ENCODE peak calls at places on chromosomes 3 and 15, in four cellular contexts. One of them, this sample, is unnamed.

GRCh38 chr3:38519651-38520050 is 23.5 kb downstream of the EXOG start:
- DNase-seq in heart left ventricle: no peak
- DNase-seq in uterus: no peak
- DNase-seq in Peyer's patch: no peak
- DNase-seq in this sample: no peak

GRCh38 chr3:3685721-3686120 is 113.5 kb upstream of the LRRN1 start:
- DNase-seq in heart left ventricle: no peak
- DNase-seq in uterus: no peak
- DNase-seq in Peyer's patch: no peak
- DNase-seq in this sample: no peak

GRCh38 chr15:99118258-99118632 is 13.4 kb downstream of the SYNM start:
- DNase-seq in Peyer's patch: no peak
- DNase-seq in uterus: no peak
- DNase-seq in heart left ventricle: no peak
- DNase-seq in this sample: no peak

GRCh38 chr15:82874267-82874666 is 64.8 kb downstream of the WHAMM start:
- DNase-seq in heart left ventricle: no peak
- DNase-seq in Peyer's patch: no peak
- DNase-seq in uterus: no peak
- DNase-seq in this sample: no peak

GRCh38 chr15:83769411-83769960 is 115.6 kb downstream of the ADAMTSL3 start:
- DNase-seq in Peyer's patch: no peak
- DNase-seq in heart left ventricle: no peak
- DNase-seq in uterus: no peak
- DNase-seq in this sample: no peak

GRCh38 chr3:59502806-59503205 is 453.0 kb upstream of the CFAP20DC start:
- DNase-seq in uterus: no peak
- DNase-seq in Peyer's patch: no peak
- DNase-seq in heart left ventricle: no peak
- DNase-seq in this sample: no peak

GRCh38 chr3:38136272-38136806 is 588 bp downstream of the ACAA1 start:
- DNase-seq in uterus: no peak
- DNase-seq in heart left ventricle: no peak
- DNase-seq in Peyer's patch: peak; percentile 52
- DNase-seq in this sample: peak; percentile 33

GRCh38 chr15:68537097-68537496 is 41.7 kb upstream of the CORO2B start:
- DNase-seq in Peyer's patch: no peak
- DNase-seq in uterus: no peak
- DNase-seq in heart left ventricle: no peak
- DNase-seq in this sample: no peak

GRCh38 chr15:85141601-85142185 is 160.0 kb downstream of the PDE8A start:
- DNase-seq in uterus: no peak
- DNase-seq in heart left ventricle: no peak
- DNase-seq in Peyer's patch: no peak
- DNase-seq in this sample: no peak

GRCh38 chr15:48862705-48863104 is 15.2 kb upstream of the EID1 start:
- DNase-seq in uterus: no peak
- DNase-seq in heart left ventricle: no peak
- DNase-seq in Peyer's patch: no peak
- DNase-seq in this sample: no peak

GRCh38 chr15:52370010-52370409 is 74.4 kb upstream of the MYO5C start:
- DNase-seq in heart left ventricle: peak; percentile 49
- DNase-seq in Peyer's patch: peak; percentile 67
- DNase-seq in uterus: no peak
- DNase-seq in this sample: peak; percentile 28

DNA sequence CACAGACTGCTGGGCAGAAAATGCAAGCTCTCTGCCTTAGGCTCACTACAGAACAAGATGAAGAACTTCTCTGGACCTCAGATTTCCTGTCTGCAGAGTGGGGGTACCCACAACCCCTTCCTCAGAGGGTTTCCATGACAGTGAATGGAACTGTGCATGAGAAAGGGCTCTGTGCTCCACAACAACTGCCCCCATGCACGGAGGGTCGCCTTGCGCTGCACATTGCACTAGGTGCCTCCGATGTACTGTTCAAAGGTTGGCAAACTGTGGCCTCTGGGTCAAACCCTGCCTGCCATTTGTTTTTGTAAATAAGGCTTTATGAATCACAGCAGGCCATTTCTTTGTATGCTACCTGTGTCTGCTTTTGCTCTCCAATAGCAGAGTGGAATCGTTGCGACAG is 172.0 kb downstream of the RAB11A start:
- DNase-seq in Peyer's patch: no peak
- DNase-seq in uterus: no peak
- DNase-seq in heart left ventricle: no peak
- DNase-seq in this sample: no peak
- TF ChIP-seq CTCF in Peyer's patch: no peak
- TF ChIP-seq CTCF in uterus: no peak
- TF ChIP-seq CTCF in heart left ventricle: no peak
- TF ChIP-seq CTCF in this sample: no peak

GRCh38 chr3:129313415-129313982 is 34.8 kb downstream of the HMCES start:
- DNase-seq in uterus: no peak
- DNase-seq in Peyer's patch: no peak
- DNase-seq in heart left ventricle: no peak
- DNase-seq in this sample: no peak
- TF ChIP-seq POLR2A in uterus: no peak
- TF ChIP-seq POLR2A in Peyer's patch: no peak
- TF ChIP-seq POLR2A in heart left ventricle: no peak
- TF ChIP-seq POLR2A in this sample: no peak

GRCh38 chr15:101844916-101845315 is 32.9 kb downstream of the OR4F15 start:
- DNase-seq in Peyer's patch: no peak
- DNase-seq in uterus: no peak
- DNase-seq in heart left ventricle: no peak
- DNase-seq in this sample: no peak
- H3K27me3 ChIP-seq in Peyer's patch: no peaks in the 10 kb centered on the region
- H3K27me3 ChIP-seq in uterus: no peaks in the 10 kb centered on the region
- H3K27me3 ChIP-seq in heart left ventricle: no peaks in the 10 kb centered on the region
- H3K27me3 ChIP-seq in this sample: no peaks in the 10 kb centered on the region

DNA sequence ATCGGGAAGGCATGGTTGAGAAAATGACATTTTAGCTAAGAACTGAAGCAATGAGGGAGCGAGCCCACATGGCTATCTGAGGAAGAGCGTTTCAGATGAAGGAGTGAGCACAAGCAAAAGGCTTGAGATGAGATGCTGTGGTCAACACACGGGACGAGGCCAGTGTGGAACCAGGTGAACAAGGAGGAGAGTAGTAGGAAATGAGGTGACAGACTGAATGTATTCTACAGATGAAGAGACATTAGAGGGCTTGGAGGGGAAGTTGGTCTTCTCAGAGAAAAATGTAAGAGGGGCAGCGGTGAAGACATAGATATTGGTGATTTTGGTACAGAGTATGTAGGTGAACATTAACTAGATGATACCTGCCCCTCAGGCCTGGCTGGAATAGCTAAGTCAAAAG is 57.2 kb downstream of the SLTM start:
- DNase-seq in uterus: no peak
- DNase-seq in heart left ventricle: no peak
- DNase-seq in Peyer's patch: no peak
- DNase-seq in this sample: no peak
- TF ChIP-seq CTCF in uterus: no peak
- TF ChIP-seq CTCF in heart left ventricle: no peak
- TF ChIP-seq CTCF in Peyer's patch: no peak
- TF ChIP-seq CTCF in this sample: no peak

GRCh38 chr3:195149292-195149691 is 121.7 kb downstream of the XXYLT1 start:
- DNase-seq in Peyer's patch: no peak
- DNase-seq in uterus: no peak
- DNase-seq in heart left ventricle: no peak
- DNase-seq in this sample: no peak
- TF ChIP-seq POLR2A in Peyer's patch: no peak
- TF ChIP-seq POLR2A in uterus: no peak
- TF ChIP-seq POLR2A in heart left ventricle: no peak
- TF ChIP-seq POLR2A in this sample: no peak

GRCh38 chr3:13795816-13796215 is 84.1 kb downstream of the WNT7A start:
- DNase-seq in Peyer's patch: no peak
- DNase-seq in heart left ventricle: peak; percentile 34
- DNase-seq in uterus: no peak
- DNase-seq in this sample: no peak

GRCh38 chr3:13791501-13792490 is 88.1 kb downstream of the WNT7A start:
- DNase-seq in uterus: no peak
- DNase-seq in heart left ventricle: peak; percentile 28
- DNase-seq in Peyer's patch: no peak
- DNase-seq in this sample: no peak

GRCh38 chr3:13790376-13791219 is 89.3 kb downstream of the WNT7A start:
- DNase-seq in Peyer's patch: no peak
- DNase-seq in uterus: no peak
- DNase-seq in heart left ventricle: peak; percentile 30
- DNase-seq in this sample: no peak

GRCh38 chr3:13793451-13793850 is 86.4 kb downstream of the WNT7A start:
- DNase-seq in uterus: no peak
- DNase-seq in heart left ventricle: peak; percentile 37
- DNase-seq in Peyer's patch: no peak
- DNase-seq in this sample: no peak

DNA sequence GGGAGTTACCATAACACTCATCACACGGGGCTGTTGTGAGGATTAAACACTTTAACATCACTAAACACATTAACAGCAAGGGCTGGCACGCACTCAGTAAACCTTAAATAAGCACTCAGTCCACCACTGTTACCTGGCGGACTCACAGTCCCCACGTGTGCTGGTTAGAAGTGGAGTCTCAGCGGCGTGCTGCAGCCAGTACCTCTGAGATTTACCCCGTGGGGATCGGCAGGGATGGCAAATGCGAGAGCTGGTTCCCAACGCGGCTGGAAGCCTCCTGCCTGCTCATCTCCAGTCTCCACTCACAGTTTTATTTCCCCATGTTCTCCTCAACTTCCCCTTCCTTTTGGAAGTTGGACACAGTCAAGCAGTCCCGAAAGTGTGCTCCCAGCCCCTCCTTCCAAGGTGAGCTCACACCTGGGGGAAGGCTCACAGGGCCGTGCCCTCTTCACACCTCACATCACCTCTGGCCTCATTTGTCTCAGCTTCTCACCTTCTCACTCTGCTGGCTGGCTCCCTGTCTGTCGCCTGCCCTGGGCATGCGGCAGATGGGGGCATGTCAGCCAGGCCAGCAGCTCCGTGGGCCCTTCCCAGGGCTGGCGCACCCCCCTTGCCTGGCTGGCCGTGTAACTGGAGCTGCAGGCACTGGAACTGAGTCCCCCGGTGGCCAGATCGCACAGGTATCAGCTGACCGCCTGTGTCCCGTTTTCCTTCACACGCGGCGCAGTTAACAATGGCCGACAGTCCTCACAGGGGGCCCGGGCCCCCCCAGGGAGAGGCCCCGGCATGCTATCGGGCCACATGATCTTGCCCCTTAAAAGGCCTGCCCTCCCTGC is 87.1 kb downstream of the WNT7A start:
- DNase-seq in Peyer's patch: no peak
- DNase-seq in heart left ventricle: peak; percentile 61
- DNase-seq in uterus: no peak
- DNase-seq in this sample: no peak
- H3K27me3 ChIP-seq in Peyer's patch: no peaks in the 10 kb centered on the region
- H3K27me3 ChIP-seq in heart left ventricle: peaks cover 66% of the 10 kb centered on the region
- H3K27me3 ChIP-seq in uterus: no peaks in the 10 kb centered on the region
- H3K27me3 ChIP-seq in this sample: no peaks in the 10 kb centered on the region

GRCh38 chr15:92228830-92229229 is 164.9 kb upstream of the ST8SIA2 start:
- DNase-seq in uterus: no peak
- DNase-seq in Peyer's patch: no peak
- DNase-seq in heart left ventricle: no peak
- DNase-seq in this sample: no peak

GRCh38 chr15:92231461-92231860 is 162.2 kb upstream of the ST8SIA2 start:
- DNase-seq in heart left ventricle: no peak
- DNase-seq in uterus: no peak
- DNase-seq in Peyer's patch: no peak
- DNase-seq in this sample: no peak

GRCh38 chr15:92224843-92225242 is 168.8 kb upstream of the ST8SIA2 start:
- DNase-seq in uterus: no peak
- DNase-seq in heart left ventricle: no peak
- DNase-seq in Peyer's patch: no peak
- DNase-seq in this sample: no peak

DNA sequence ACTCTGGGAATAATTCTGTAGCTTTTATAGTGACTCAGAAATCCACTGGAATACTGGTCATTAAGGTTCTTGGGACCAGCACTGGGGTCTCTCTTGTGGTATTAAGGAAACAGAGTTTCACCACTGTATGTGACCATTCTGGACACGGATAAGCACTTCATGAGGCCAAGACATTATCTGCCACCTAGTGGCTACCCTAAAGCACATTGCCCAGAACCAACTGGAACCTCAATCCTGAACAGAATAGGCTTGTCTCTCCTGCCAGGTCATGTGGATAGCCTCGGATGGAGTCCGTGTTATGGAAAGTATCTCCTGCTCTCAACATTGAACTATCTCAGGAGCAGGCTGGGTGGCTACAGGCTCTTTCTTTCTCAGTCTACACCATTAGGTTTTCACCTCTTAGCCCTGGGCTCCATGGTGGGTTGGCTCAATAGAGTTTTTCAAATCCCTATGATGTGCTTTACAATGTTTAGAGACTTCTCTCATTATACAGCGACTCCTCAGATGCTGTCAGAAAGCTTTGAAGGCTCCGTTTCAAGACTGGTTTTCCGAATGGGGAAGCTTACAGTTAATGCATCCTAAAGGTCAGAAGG is 167.6 kb upstream of the ST8SIA2 start:
- DNase-seq in heart left ventricle: no peak
- DNase-seq in uterus: no peak
- DNase-seq in Peyer's patch: no peak
- DNase-seq in this sample: peak; percentile 16
- TF ChIP-seq CTCF in heart left ventricle: peak; percentile 30
- TF ChIP-seq CTCF in uterus: no peak
- TF ChIP-seq CTCF in Peyer's patch: peak; percentile 54
- TF ChIP-seq CTCF in this sample: no peak

GRCh38 chr3:160454995-160455394 is 5.4 kb upstream of the TRIM59 start:
- DNase-seq in Peyer's patch: no peak
- DNase-seq in heart left ventricle: no peak
- DNase-seq in uterus: no peak
- DNase-seq in this sample: no peak

GRCh38 chr3:160455846-160456245 is 6.3 kb upstream of the TRIM59 start:
- DNase-seq in uterus: no peak
- DNase-seq in heart left ventricle: no peak
- DNase-seq in Peyer's patch: no peak
- DNase-seq in this sample: no peak

GRCh38 chr3:160458151-160458550 is 8.6 kb upstream of the TRIM59 start:
- DNase-seq in heart left ventricle: no peak
- DNase-seq in uterus: no peak
- DNase-seq in Peyer's patch: no peak
- DNase-seq in this sample: no peak

GRCh38 chr3:160460033-160460432 is 10.4 kb upstream of the TRIM59 start:
- DNase-seq in uterus: no peak
- DNase-seq in heart left ventricle: no peak
- DNase-seq in Peyer's patch: no peak
- DNase-seq in this sample: no peak

GRCh38 chr3:160459450-160459970 is 9.9 kb upstream of the TRIM59 start:
- DNase-seq in Peyer's patch: no peak
- DNase-seq in heart left ventricle: no peak
- DNase-seq in uterus: no peak
- DNase-seq in this sample: no peak
- TF ChIP-seq POLR2A in Peyer's patch: no peak
- TF ChIP-seq POLR2A in heart left ventricle: no peak
- TF ChIP-seq POLR2A in uterus: no peak
- TF ChIP-seq POLR2A in this sample: no peak

DNA sequence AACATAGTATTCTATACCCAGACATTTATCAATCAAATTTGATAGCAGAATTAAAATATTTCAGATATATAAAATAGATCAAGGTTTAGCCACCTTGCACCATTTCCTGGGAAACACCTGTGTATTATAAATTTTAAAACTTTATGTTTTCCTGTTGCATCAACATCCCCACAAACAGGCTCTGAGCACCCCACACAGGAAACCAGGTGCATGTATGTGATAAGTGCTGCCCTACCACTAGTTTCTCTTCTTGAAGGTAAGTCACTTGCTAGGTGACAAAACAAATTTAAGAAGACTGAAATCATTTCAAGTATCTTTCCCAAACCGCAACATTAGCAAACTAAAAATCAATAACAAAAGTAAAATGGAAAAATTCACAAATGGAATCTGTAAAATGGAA is 496.1 kb upstream of the CCDC54 start:
- DNase-seq in uterus: no peak
- DNase-seq in Peyer's patch: no peak
- DNase-seq in heart left ventricle: no peak
- DNase-seq in this sample: no peak
- H3K27me3 ChIP-seq in uterus: no peaks in the 10 kb centered on the region
- H3K27me3 ChIP-seq in Peyer's patch: no peaks in the 10 kb centered on the region
- H3K27me3 ChIP-seq in heart left ventricle: no peaks in the 10 kb centered on the region
- H3K27me3 ChIP-seq in this sample: no peaks in the 10 kb centered on the region

This sample was measured in testis.